ENCODE peak calls at places on chromosomes 3 and 15, in seven cellular contexts. I is amniotic stem cell; P is psoas muscle; T is A172; V is stimulated activated CD4-positive, alpha-beta T cell treated with anti-CD3 and anti-CD28 coated beads, Interleukin-1b, Interleukin-23, amount 100 ng/mL, for 24 hours; L is endodermal cell; X is Daoy. Z is an unnamed sample.

GRCh38 chr3:48411041-48411588 is 18.8 kb downstream of the PLXNB1 start:
- DNase-seq in I (no peak), P (no peak), T (no peak), V (no peak), L (peak; percentile 33), X (no peak), Z (no peak)

GRCh38 chr3:104628185-104628789 is 738.4 kb upstream of the ALCAM start:
- DNase-seq in I (peak; percentile 44), P (no peak), T (peak; percentile 80), V (no peak), L (no peak), X (peak; percentile 13), Z (peak; percentile 72)

GRCh38 chr3:195825191-195825588 is 13.5 kb upstream of the MUC4 start:
- DNase-seq in I (no peak), P (no peak), T (no peak), V (no peak), L (no peak), X (no peak), Z (no peak)

GRCh38 chr3:153357436-153357835 is 195.4 kb downstream of the RAP2B start:
- DNase-seq in I (no peak), P (no peak), T (no peak), V (no peak), L (no peak), X (no peak), Z (no peak)

GRCh38 chr15:58361291-58361759 is 70.5 kb upstream of the LIPC start:
- DNase-seq in I (peak; percentile 29), P (no peak), T (peak; percentile 55), V (no peak), L (no peak), X (peak; percentile 79), Z (no peak)

GRCh38 chr3:111639316-111639715 is 44.2 kb upstream of the ZBED2 start:
- DNase-seq in I (no peak), P (no peak), T (no peak), V (no peak), L (no peak), X (no peak), Z (no peak)

GRCh38 chr3:148075829-148076716 is 621.6 kb upstream of the AGTR1 start:
- DNase-seq in I (peak; percentile 44), P (no peak), T (peak; percentile 65), V (no peak), L (peak; percentile 57), X (peak; percentile 49), Z (peak; percentile 48)

GRCh38 chr3:168512802-168513201 is 417.1 kb upstream of the GOLIM4 start:
- DNase-seq in I (no peak), P (no peak), T (no peak), V (no peak), L (no peak), X (no peak), Z (no peak)

GRCh38 chr15:79897701-79898113 is 893 bp upstream of the MTHFS start:
- DNase-seq in I (no peak), P (no peak), T (no peak), V (no peak), L (no peak), X (no peak), Z (peak; percentile 57)

GRCh38 chr15:39363761-39364586 is 216.9 kb upstream of the THBS1 start:
- DNase-seq in I (no peak), P (no peak), T (no peak), V (no peak), L (no peak), X (peak; percentile 13), Z (no peak)

GRCh38 chr15:90862964-90863721 is 5.2 kb upstream of the FURIN start:
- DNase-seq in I (no peak), P (no peak), T (no peak), V (no peak), L (no peak), X (no peak), Z (peak; percentile 80)

GRCh38 chr15:51218249-51218648 is 120.1 kb downstream of the CYP19A1 start:
- DNase-seq in I (no peak), P (no peak), T (no peak), V (no peak), L (no peak), X (no peak), Z (no peak)

GRCh38 chr3:134407247-134407640 is 33.0 kb upstream of the AMOTL2 start:
- DNase-seq in I (no peak), P (peak; percentile 44), T (no peak), V (no peak), L (no peak), X (no peak), Z (no peak)

GRCh38 chr3:191316876-191317603 is 12.2 kb upstream of the CCDC50 start:
- DNase-seq in I (no peak), P (no peak), T (no peak), V (no peak), L (no peak), X (no peak), Z (no peak)

GRCh38 chr3:186841637-186842036 is 873 bp upstream of the ADIPOQ start:
- DNase-seq in I (no peak), P (no peak), T (no peak), V (no peak), L (no peak), X (no peak), Z (no peak)

GRCh38 chr3:30231277-30232141 is 374.9 kb upstream of the TGFBR2 start:
- DNase-seq in I (no peak), P (no peak), T (peak; percentile 33), V (no peak), L (no peak), X (no peak), Z (no peak)

GRCh38 chr15:96332854-96333193 is 2.3 kb downstream of the NR2F2 start:
- DNase-seq in I (no peak), P (no peak), T (no peak), V (no peak), L (no peak), X (no peak), Z (no peak)

GRCh38 chr15:53193149-53193548 is 403.0 kb upstream of the ONECUT1 start:
- DNase-seq in I (no peak), P (no peak), T (peak; percentile 6), V (no peak), L (no peak), X (no peak), Z (peak; percentile 49)

GRCh38 chr15:80743189-80743833 is 35.9 kb upstream of the CEMIP start:
- DNase-seq in I (no peak), P (no peak), T (no peak), V (no peak), L (no peak), X (no peak), Z (no peak)

GRCh38 chr15:47293763-47294162 is 423.5 kb upstream of the SEMA6D start:
- DNase-seq in I (peak; percentile 56), P (peak; percentile 69), T (no peak), V (no peak), L (no peak), X (peak; percentile 6), Z (no peak)

GRCh38 chr15:47887181-47887580 is 169.9 kb downstream of the SEMA6D start:
- DNase-seq in I (no peak), P (no peak), T (no peak), V (no peak), L (no peak), X (no peak), Z (no peak)

GRCh38 chr3:146577662-146578061 is 27.5 kb downstream of the PLSCR5 start:
- DNase-seq in I (peak; percentile 38), P (no peak), T (peak; percentile 49), V (no peak), L (no peak), X (peak; percentile 40), Z (peak; percentile 77)